ENCODE peak calls at places on chromosomes 1 and 21, in five cellular contexts. A is GM23338, M is fibroblast of mammary gland, F is IMR-90, P is neural crest cell. N is an unnamed sample.

GRCh38 chr1:175679931-175680652 is 63.3 kb downstream of the TNR start:
- DNase-seq in A (no peak), M (no peak), F (no peak), P (no peak), N (no peak)

GRCh38 chr1:241610056-241610815 is 29.9 kb downstream of the CHML start:
- DNase-seq in A (no peak), M (no peak), F (peak; percentile 60), P (no peak), N (peak; percentile 25)

GRCh38 chr1:207972350-207972749 is 61.4 kb upstream of the CD34 start:
- DNase-seq in A (no peak), M (no peak), F (no peak), P (no peak), N (peak; percentile 24)

GRCh38 chr21:35212393-35213127 is 163.5 kb upstream of the RUNX1 start:
- DNase-seq in A (no peak), M (peak; percentile 79), F (peak; percentile 81), P (no peak), N (peak; percentile 39)

GRCh38 chr1:246907472-246907871 is 24.3 kb downstream of the AHCTF1 start:
- DNase-seq in A (peak; percentile 66), M (peak; percentile 71), F (peak; percentile 72), P (no peak), N (peak; percentile 62)

GRCh38 chr21:29228306-29228705 is 70.4 kb upstream of the BACH1 start:
- DNase-seq in A (no peak), M (no peak), F (no peak), P (no peak), N (no peak)

GRCh38 chr21:36860736-36861594 is 105.5 kb downstream of the HLCS start:
- DNase-seq in A (no peak), M (no peak), F (peak; percentile 79), P (no peak), N (no peak)

GRCh38 chr1:220487297-220487820 is 40.6 kb upstream of the MARK1 start:
- DNase-seq in A (peak; percentile 47), M (peak; percentile 68), F (peak; percentile 20), P (peak; percentile 12), N (peak; percentile 58)

GRCh38 chr1:43834280-43835140 is 99.1 kb upstream of the ARTN start:
- DNase-seq in A (no peak), M (peak; percentile 28), F (no peak), P (no peak), N (peak; percentile 86)

GRCh38 chr1:67844988-67845387 is 11.7 kb upstream of the GNG12 start:
- DNase-seq in A (no peak), M (no peak), F (no peak), P (no peak), N (no peak)

GRCh38 chr1:169105434-169106094 is 926 bp upstream of the ATP1B1 start:
- DNase-seq in A (peak; percentile 88), M (no peak), F (no peak), P (no peak), N (peak; percentile 85)

GRCh38 chr1:60101516-60101915 is 27.9 kb upstream of the C1orf87 start:
- DNase-seq in A (no peak), M (no peak), F (no peak), P (no peak), N (no peak)

GRCh38 chr1:243718893-243719292 is 131.2 kb downstream of the AKT3 start:
- DNase-seq in A (no peak), M (peak; percentile 48), F (peak; percentile 85), P (no peak), N (no peak)

GRCh38 chr21:16082038-16082816 is 352.4 kb downstream of the USP25 start:
- DNase-seq in A (peak; percentile 47), M (peak; percentile 55), F (peak; percentile 22), P (no peak), N (no peak)

GRCh38 chr1:84569216-84569615 is 5.0 kb downstream of the CTBS start:
- DNase-seq in A (no peak), M (no peak), F (no peak), P (no peak), N (no peak)

N was measured in SJCRH30.